ENCODE peak calls at places on chromosomes 6 and 20, in five cellular contexts. R is IMR-90, H is right lobe of liver, N is PC-3, S is psoas muscle. A is an unnamed sample.

GRCh38 chr6:52877168-52877567 is 32.3 kb downstream of the GSTA3 start:
- DNase-seq in H (no peak), N (peak; percentile 87), S (no peak), R (peak; percentile 96), A (no peak)

GRCh38 chr6:53312355-53312754 is 36.4 kb downstream of the ELOVL5 start:
- DNase-seq in H (no peak), R (no peak), S (no peak), N (no peak), A (no peak)

GRCh38 chr6:53241936-53242335 is 93.3 kb upstream of the GCM1 start:
- DNase-seq in R (no peak), S (no peak), N (no peak), H (peak; percentile 25), A (no peak)

GRCh38 chr20:53322651-53323050 is 271.0 kb downstream of the ZNF217 start:
- DNase-seq in R (no peak), S (no peak), N (no peak), H (no peak), A (no peak)

GRCh38 chr20:25025091-25025861 is 32.7 kb downstream of the ACSS1 start:
- DNase-seq in H (peak; percentile 7), R (no peak), S (no peak), N (no peak), A (peak; percentile 4)

GRCh38 chr20:50728486-50728980 is 2.8 kb upstream of the PARD6B start:
- DNase-seq in N (no peak), H (no peak), R (no peak), S (no peak), A (no peak)

GRCh38 chr20:32731882-32732266 is 11.4 kb downstream of the COMMD7 start:
- DNase-seq in N (no peak), H (peak; percentile 74), S (no peak), R (no peak), A (no peak)

GRCh38 chr6:129671442-129672344 is 38.3 kb downstream of the ARHGAP18 start:
- DNase-seq in H (no peak), N (no peak), S (no peak), R (no peak), A (no peak)

GRCh38 chr20:54515788-54516324 is 40.5 kb downstream of the DOK5 start:
- DNase-seq in N (no peak), S (no peak), R (peak; percentile 7), H (no peak), A (no peak)

GRCh38 chr6:31791324-31792089 is 4.0 kb downstream of the VARS1 start:
- DNase-seq in N (peak; percentile 53), S (no peak), H (no peak), R (peak; percentile 39), A (no peak)

GRCh38 chr6:7157752-7158616 is 50.2 kb downstream of the RREB1 start:
- DNase-seq in H (no peak), N (no peak), R (peak; percentile 72), S (no peak), A (no peak)

GRCh38 chr6:54981647-54982046 is 135.1 kb downstream of the FAM83B start:
- DNase-seq in R (peak; percentile 65), S (no peak), H (no peak), N (peak; percentile 51), A (no peak)

GRCh38 chr6:119148102-119148824 is 69.8 kb upstream of the FAM184A start:
- DNase-seq in S (no peak), R (peak; percentile 83), N (peak; percentile 79), H (no peak), A (peak; percentile 26)

GRCh38 chr6:41560440-41561192 is 14.4 kb downstream of the FOXP4 start:
- DNase-seq in R (no peak), H (peak; percentile 45), N (no peak), S (peak; percentile 59), A (peak; percentile 76)

GRCh38 chr6:80638222-80639055 is 532.0 kb downstream of the BCKDHB start:
- DNase-seq in S (peak; percentile 13), N (peak; percentile 82), H (peak; percentile 29), R (peak; percentile 99), A (no peak)

GRCh38 chr20:47016068-47016664 is 121.5 kb downstream of the EYA2 start:
- DNase-seq in R (no peak), H (no peak), S (no peak), N (no peak), A (no peak)

GRCh38 chr20:39066464-39066863 is 104.3 kb downstream of the DHX35 start:
- DNase-seq in H (no peak), N (no peak), R (no peak), S (no peak), A (no peak)

GRCh38 chr6:163460307-163460782 is 45.8 kb downstream of the QKI start:
- DNase-seq in S (no peak), H (no peak), R (peak; percentile 42), N (no peak), A (no peak)

GRCh38 chr6:112298816-112299281 is 44.5 kb upstream of the LAMA4 start:
- DNase-seq in S (no peak), N (peak; percentile 86), H (no peak), R (peak; percentile 94), A (no peak)

GRCh38 chr6:121748376-121748775 is 312.9 kb downstream of the GJA1 start:
- DNase-seq in N (peak; percentile 3), S (no peak), H (no peak), R (peak; percentile 64), A (no peak)

GRCh38 chr6:26215200-26216014 is 128.2 kb downstream of the HFE start:
- DNase-seq in H (no peak), R (peak; percentile 36), N (peak; percentile 60), S (no peak), A (peak; percentile 38)

GRCh38 chr6:39137235-39137634 is 22.2 kb upstream of the SAYSD1 start:
- DNase-seq in N (peak; percentile 66), H (no peak), S (no peak), R (peak; percentile 41), A (no peak)

GRCh38 chr6:14665827-14666724 is 548.5 kb downstream of the CD83 start:
- DNase-seq in H (peak; percentile 38), S (peak; percentile 21), N (peak; percentile 91), R (peak; percentile 100), A (no peak)

GRCh38 chr20:21504323-21504722 is 9.5 kb downstream of the NKX2-2 start:
- DNase-seq in S (no peak), N (no peak), H (no peak), R (no peak), A (no peak)

GRCh38 chr20:20070871-20071726 is 18.8 kb downstream of the CFAP61 start:
- DNase-seq in S (no peak), R (no peak), H (no peak), N (no peak), A (no peak)

GRCh38 chr6:116060572-116061283 is at the start of gene FRK:
- DNase-seq in S (peak; percentile 17), R (peak; percentile 24), N (peak; percentile 64), H (peak; percentile 46), A (peak; percentile 33)

GRCh38 chr6:42095776-42096541 is 45.6 kb downstream of the TAF8 start:
- DNase-seq in S (no peak), H (no peak), R (no peak), N (no peak), A (no peak)

GRCh38 chr6:110039364-110039995 is 61.4 kb downstream of the GPR6 start:
- DNase-seq in N (peak; percentile 85), R (peak; percentile 87), H (peak; percentile 83), S (peak; percentile 84), A (peak; percentile 86)

GRCh38 chr6:33375143-33375649 is 16.4 kb upstream of the KIFC1 start:
- DNase-seq in H (peak; percentile 52), R (peak; percentile 84), S (peak; percentile 60), N (peak; percentile 70), A (peak; percentile 86)

GRCh38 chr20:56440346-56441007 is 27.9 kb upstream of the RTF2 start:
- DNase-seq in S (no peak), R (no peak), N (no peak), H (no peak), A (no peak)

GRCh38 chr6:144922120-144922722 is 637.1 kb downstream of the UTRN start:
- DNase-seq in H (no peak), N (peak; percentile 4), S (no peak), R (peak; percentile 42), A (no peak)

GRCh38 chr20:58389324-58389967 is 417 bp downstream of the VAPB start:
- DNase-seq in H (peak; percentile 50), R (peak; percentile 32), N (peak; percentile 52), S (peak; percentile 52), A (no peak)

GRCh38 chr6:106973018-106973840 is 1.3 kb downstream of the CD24 start:
- DNase-seq in S (no peak), R (no peak), H (peak; percentile 35), N (no peak), A (no peak)

DNA sequence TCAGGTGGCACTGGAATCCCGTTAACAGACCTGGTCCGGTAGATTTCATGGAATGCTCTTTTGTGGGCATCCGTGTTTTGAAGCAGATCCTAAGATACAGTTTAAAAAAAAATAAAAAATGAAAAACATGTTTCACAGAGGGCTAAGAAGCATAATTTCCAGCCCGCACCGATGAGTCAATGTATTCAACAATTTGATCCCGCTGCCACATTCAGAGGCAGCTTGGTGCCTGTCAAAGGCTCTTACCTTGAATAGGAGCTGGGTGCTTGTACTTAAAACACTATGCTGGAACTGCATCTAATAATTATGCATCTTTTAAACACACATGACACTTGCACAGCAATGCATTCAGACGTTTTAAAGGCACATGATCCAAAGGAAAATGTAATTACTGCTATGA is 164.8 kb downstream of the SYNE1 start:
- DNase-seq in S (no peak), N (no peak), H (no peak), R (no peak), A (no peak)
- H3K27ac ChIP-seq in S (no peak overlapping the region), N (no peak overlapping the region), H (no peak overlapping the region), R (no peak overlapping the region), A (no peak overlapping the region)

GRCh38 chr20:8646026-8646425 is 422.9 kb upstream of the PLCB4 start:
- DNase-seq in N (peak; percentile 46), S (no peak), H (no peak), R (peak; percentile 52), A (no peak)
- H3K27ac ChIP-seq in N (no peak overlapping the region), S (no peak overlapping the region), H (no peak overlapping the region), R (peak overlapping the region; percentile 31), A (no peak overlapping the region)

DNA sequence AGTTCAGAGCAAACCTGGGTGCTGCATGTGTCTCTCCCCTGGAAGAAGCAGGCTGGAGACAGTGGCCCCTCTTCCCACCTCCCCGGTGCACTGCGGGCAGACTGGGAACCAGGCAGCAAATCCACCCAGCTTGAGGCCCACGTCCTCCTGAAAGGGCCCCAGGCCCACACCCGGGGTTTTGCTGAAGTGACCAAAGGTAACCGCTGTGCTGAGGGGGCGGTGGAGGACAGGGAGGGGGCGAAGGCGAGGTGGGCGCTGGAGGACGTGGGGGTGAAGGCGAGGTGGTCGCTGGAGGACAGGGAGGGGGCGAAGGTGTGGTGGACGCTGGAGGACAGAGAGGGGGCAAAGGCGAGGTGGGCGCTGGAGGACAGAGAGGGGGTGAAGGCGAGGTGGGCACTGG is 1.8 kb upstream of the BIRC7 start:
- DNase-seq in S (no peak), N (no peak), R (no peak), H (no peak), A (no peak)
- H3K27ac ChIP-seq in S (no peak overlapping the region), N (no peak overlapping the region), R (no peak overlapping the region), H (no peak overlapping the region), A (no peak overlapping the region)

GRCh38 chr6:128491643-128492206 is 28.7 kb downstream of the PTPRK start:
- DNase-seq in N (peak; percentile 37), R (peak; percentile 65), S (no peak), H (no peak), A (no peak)
- H3K27ac ChIP-seq in N (peak overlapping the region; percentile 94), R (peak overlapping the region; percentile 21), S (peak overlapping the region; percentile 46), H (peak overlapping the region; percentile 22), A (no peak overlapping the region)